ENCODE peak calls at places on chromosomes 2 and 18, in nine cellular contexts. Z, L, I, T, K, Q, U, F and Y are unnamed samples.

GRCh38 chr2:201807452-201807980 is 1.2 kb downstream of the CDK15 start:
- DNase-seq in I (peak; percentile 34), U (peak; percentile 63), F (peak; percentile 61), K (peak; percentile 63), L (no peak), Q (no peak), T (no peak), Z (peak; percentile 72), Y (no peak)

GRCh38 chr2:201580486-201580885 is 62.8 kb downstream of the TMEM237 start:
- DNase-seq in F (no peak), Q (peak; percentile 5), Z (peak; percentile 81), I (no peak), K (peak; percentile 89), L (no peak), U (no peak), T (no peak), Y (peak; percentile 66)

GRCh38 chr2:236853558-236853957 is 232.1 kb upstream of the COPS8 start:
- DNase-seq in I (no peak), Q (no peak), Z (no peak), T (no peak), L (no peak), U (peak; percentile 34), K (no peak), F (no peak), Y (no peak)

GRCh38 chr2:43070039-43070438 is 156.4 kb downstream of the ZFP36L2 start:
- DNase-seq in U (no peak), T (peak; percentile 34), Z (no peak), I (peak; percentile 79), K (no peak), L (no peak), Q (no peak), F (peak; percentile 58), Y (no peak)

GRCh38 chr2:43084699-43085091 is 141.7 kb downstream of the ZFP36L2 start:
- DNase-seq in K (peak; percentile 73), Q (no peak), F (peak; percentile 77), U (no peak), Z (no peak), I (peak; percentile 77), L (no peak), T (no peak), Y (no peak)

GRCh38 chr2:232687382-232688160 is 9.6 kb upstream of the GIGYF2 start:
- DNase-seq in K (no peak), Z (no peak), Q (no peak), U (peak; percentile 81), I (no peak), F (no peak), L (no peak), T (no peak), Y (no peak)

GRCh38 chr18:42977982-42978595 is 137.4 kb downstream of the RIT2 start:
- DNase-seq in F (no peak), K (no peak), I (no peak), T (no peak), Z (no peak), L (no peak), Q (no peak), U (peak; percentile 81), Y (no peak)

GRCh38 chr2:51103205-51103604 is 71.3 kb upstream of the NRXN1 start:
- DNase-seq in Q (no peak), U (peak; percentile 43), T (no peak), I (peak; percentile 23), L (no peak), K (peak; percentile 86), F (no peak), Z (no peak), Y (peak; percentile 24)

GRCh38 chr2:217203086-217203485 is 343.2 kb upstream of the TNP1 start:
- DNase-seq in Z (no peak), F (no peak), K (no peak), L (no peak), I (no peak), T (no peak), Q (no peak), U (no peak), Y (no peak)

GRCh38 chr2:200050921-200051620 is 95.7 kb downstream of the MAIP1 start:
- DNase-seq in Z (no peak), K (no peak), L (no peak), Q (no peak), T (no peak), F (no peak), I (no peak), U (peak; percentile 75), Y (no peak)

GRCh38 chr2:54864727-54865126 is 141.3 kb downstream of the EML6 start:
- DNase-seq in F (no peak), I (no peak), L (no peak), T (no peak), Z (no peak), K (no peak), Q (no peak), U (no peak), Y (no peak)

GRCh38 chr2:29921560-29921915 is at the start of gene ALK:
- DNase-seq in F (peak; percentile 72), U (peak; percentile 99), I (peak; percentile 89), K (peak; percentile 59), T (peak; percentile 89), L (peak; percentile 93), Z (peak; percentile 34), Q (peak; percentile 87), Y (peak; percentile 30)
- H3K4me3 ChIP-seq in F (peak within 1 kb of the TSS; percentile 32), U (peak within 1 kb of the TSS; percentile 81), I (peak within 1 kb of the TSS; percentile 65), K (peak within 1 kb of the TSS; percentile 22), T (no peak within 1 kb of the TSS), L (peak within 1 kb of the TSS; percentile 55), Z (peak within 1 kb of the TSS; percentile 24), Q (peak within 1 kb of the TSS; percentile 47), Y (peak within 1 kb of the TSS; percentile 31)

DNA sequence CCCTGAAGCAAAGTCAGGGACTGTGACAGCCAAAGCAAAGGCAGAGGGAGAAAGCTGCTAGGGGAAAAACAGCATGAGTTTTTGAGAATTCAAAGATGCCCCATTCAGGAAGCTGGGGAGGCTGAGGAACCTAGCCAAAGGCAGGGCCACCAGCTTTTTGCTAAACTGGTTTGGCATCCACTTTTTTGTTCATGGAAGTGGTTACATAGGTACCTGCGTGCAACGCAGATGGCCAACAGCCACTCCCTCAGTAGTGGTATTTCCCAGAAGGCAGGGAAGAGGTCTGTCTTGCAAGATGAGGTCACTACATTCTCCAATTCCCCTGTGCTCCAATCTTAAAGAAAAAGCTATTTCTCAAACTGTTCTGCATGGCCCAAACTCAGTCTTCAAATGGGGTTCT is 33.1 kb downstream of the MYO5B start:
- DNase-seq in I (no peak), L (no peak), T (no peak), Z (no peak), Q (no peak), U (no peak), F (no peak), K (no peak), Y (no peak)
- H3K4me3 ChIP-seq in I (no peak overlapping the region), L (no peak overlapping the region), T (no peak overlapping the region), Z (no peak overlapping the region), Q (no peak overlapping the region), U (no peak overlapping the region), F (no peak overlapping the region), K (no peak overlapping the region), Y (no peak overlapping the region)

GRCh38 chr2:234583331-234583730 is 86.5 kb upstream of the ARL4C start:
- DNase-seq in U (no peak), K (no peak), I (no peak), Q (no peak), F (no peak), Z (no peak), T (no peak), L (no peak), Y (no peak)
- H3K4me3 ChIP-seq in U (no peak overlapping the region), K (no peak overlapping the region), I (no peak overlapping the region), Q (no peak overlapping the region), F (no peak overlapping the region), Z (no peak overlapping the region), T (no peak overlapping the region), L (no peak overlapping the region), Y (no peak overlapping the region)

DNA sequence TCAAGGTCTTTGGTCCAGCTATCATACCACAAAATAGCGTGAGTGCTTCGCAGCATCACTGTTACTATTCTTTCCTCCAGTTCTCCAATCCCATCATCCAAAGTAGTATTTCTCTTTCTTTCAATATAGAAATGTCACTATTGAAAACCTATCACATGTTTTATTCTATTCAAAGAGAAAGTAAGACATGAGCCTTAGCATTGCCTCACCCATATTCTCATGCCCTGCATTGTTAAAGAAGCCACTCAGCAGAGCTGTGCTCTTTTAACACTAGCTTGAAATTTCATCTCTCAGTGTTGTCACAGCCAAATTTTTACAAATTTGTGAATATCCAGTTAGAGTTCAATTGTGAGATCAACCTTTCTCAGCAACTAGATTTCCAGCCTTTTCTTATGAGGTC is 343.6 kb downstream of the SPAG16 start:
- DNase-seq in L (no peak), F (no peak), U (no peak), T (no peak), Z (no peak), K (no peak), I (no peak), Q (no peak), Y (no peak)
- H3K4me3 ChIP-seq in L (no peak overlapping the region), F (no peak overlapping the region), U (no peak overlapping the region), T (no peak overlapping the region), Z (no peak overlapping the region), K (no peak overlapping the region), I (no peak overlapping the region), Q (no peak overlapping the region), Y (no peak overlapping the region)